ENCODE peak calls at places on chromosomes 2 and 18, in nine cellular contexts. L, H, Z, N, J, Q, F, A and I are unnamed samples.

GRCh38 chr2:187644991-187645390 is 90.8 kb upstream of the TFPI start:
- DNase-seq in L (no peak), H (no peak), N (no peak), J (no peak), Q (no peak), Z (no peak), A (no peak), F (no peak), I (no peak)

GRCh38 chr2:184554736-184555135 is 43.6 kb upstream of the ZNF804A start:
- DNase-seq in A (no peak), J (no peak), L (peak), F (no peak), N (no peak), Z (no peak), Q (peak), H (no peak), I (no peak)

GRCh38 chr18:48328473-48329205 is 80.5 kb downstream of the ZBTB7C start:
- DNase-seq in H (no peak), Q (peak), J (no peak), N (no peak), A (no peak), Z (no peak), L (peak), F (no peak), I (no peak)

GRCh38 chr2:227862227-227862740 is 9.1 kb upstream of the DAW1 start:
- DNase-seq in H (peak), F (peak), J (peak), A (no peak), L (peak), Z (no peak), N (no peak), Q (peak), I (peak)

GRCh38 chr2:219175928-219176817 is 552 bp downstream of the CNPPD1 start:
- DNase-seq in N (peak), H (peak), Z (no peak), F (peak), Q (peak), A (no peak), J (peak), L (peak), I (peak)

GRCh38 chr18:69580107-69580506 is 179.4 kb downstream of the DOK6 start:
- DNase-seq in A (peak), J (no peak), H (peak), L (no peak), F (no peak), Z (no peak), Q (peak), N (no peak), I (no peak)

GRCh38 chr2:134395779-134396178 is 141.9 kb downstream of the MGAT5 start:
- DNase-seq in J (no peak), F (no peak), Z (no peak), N (no peak), L (no peak), Q (no peak), A (no peak), H (no peak), I (no peak)

GRCh38 chr2:126657636-126658315 is 1.8 kb downstream of the GYPC start:
- DNase-seq in L (peak), A (no peak), F (peak), J (peak), N (peak), Z (peak), H (peak), Q (peak), I (peak)

GRCh38 chr2:220154243-220154642 is 526.8 kb downstream of the SLC4A3 start:
- DNase-seq in L (no peak), Q (no peak), Z (no peak), H (no peak), J (no peak), N (no peak), F (no peak), A (peak), I (no peak)

GRCh38 chr2:68237976-68238580 is 14.3 kb downstream of the PPP3R1 start:
- DNase-seq in H (no peak), J (no peak), L (peak), N (no peak), Q (no peak), A (no peak), F (no peak), Z (no peak), I (no peak)

GRCh38 chr2:126912201-126912600 is 13.5 kb downstream of the TEX51 start:
- DNase-seq in L (no peak), Z (no peak), A (no peak), H (no peak), Q (no peak), F (no peak), J (no peak), N (no peak), I (no peak)

GRCh38 chr18:47075098-47075883 is 39.9 kb upstream of the ELOA2 start:
- DNase-seq in J (no peak), A (no peak), Q (no peak), H (no peak), N (no peak), F (no peak), Z (no peak), L (peak), I (no peak)

GRCh38 chr2:152924722-152925121 is 206.3 kb downstream of the ARL6IP6 start:
- DNase-seq in Q (no peak), N (no peak), J (no peak), L (no peak), Z (no peak), H (no peak), F (no peak), A (peak), I (no peak)

GRCh38 chr2:50674876-50675275 is 357.1 kb downstream of the NRXN1 start:
- DNase-seq in H (no peak), J (peak), A (no peak), F (no peak), Q (no peak), Z (no peak), N (no peak), L (no peak), I (no peak)

GRCh38 chr2:10204326-10205200 is 82.0 kb downstream of the RRM2 start:
- DNase-seq in H (no peak), A (no peak), J (peak), Z (no peak), Q (no peak), N (no peak), L (no peak), F (no peak), I (no peak)

GRCh38 chr2:15893689-15894325 is 46.5 kb upstream of the MYCN start:
- DNase-seq in A (no peak), L (no peak), Q (no peak), F (no peak), Z (no peak), H (no peak), N (no peak), J (peak), I (no peak)

GRCh38 chr2:127615511-127616166 is 30.3 kb upstream of the GPR17 start:
- DNase-seq in Q (no peak), H (no peak), N (no peak), A (no peak), Z (peak), F (no peak), J (peak), L (no peak), I (no peak)

GRCh38 chr18:22088029-22088428 is 81.4 kb upstream of the GATA6 start:
- DNase-seq in Z (no peak), A (no peak), H (no peak), Q (no peak), F (no peak), N (no peak), L (no peak), J (no peak), I (no peak)

GRCh38 chr2:197813093-197813787 is 8.8 kb downstream of the PLCL1 start:
- DNase-seq in J (no peak), H (no peak), Q (peak), A (no peak), N (no peak), Z (no peak), L (peak), F (peak), I (no peak)

GRCh38 chr2:103159018-103159417 is 397.2 kb downstream of the TMEM182 start:
- DNase-seq in L (no peak), F (no peak), A (no peak), N (no peak), Z (no peak), H (no peak), Q (no peak), J (no peak), I (no peak)

GRCh38 chr2:70084973-70085710 is 2.1 kb upstream of the PCBP1 start:
- DNase-seq in A (peak), L (no peak), Z (peak), F (no peak), H (peak), N (peak), Q (no peak), J (no peak), I (peak)